ENCODE peak calls at places on chromosome 13, in nine cellular contexts. G is T-helper 1 cell, F is T-cell, S is EL, K is hypothalamus, U is GM10248, W is substantia nigra, Y is NB4, Z is RPMI8226. E is an unnamed sample.

GRCh38 chr13:67515895-67516294 is 285.8 kb upstream of the PCDH9 start:
- DNase-seq in G (no peak), U (no peak), Z (no peak), W (no peak), K (no peak), Y (no peak), F (no peak), S (no peak), E (no peak)

GRCh38 chr13:24747248-24748151 is 16.5 kb upstream of the RNF17 start:
- DNase-seq in G (no peak), Z (peak; percentile 35), F (no peak), Y (peak; percentile 40), K (no peak), U (no peak), W (no peak), S (peak; percentile 8), E (no peak)

GRCh38 chr13:75357576-75358295 is 124.2 kb downstream of the TBC1D4 start:
- DNase-seq in Z (peak; percentile 58), W (no peak), F (peak; percentile 41), S (peak; percentile 76), K (no peak), U (peak; percentile 67), G (peak; percentile 29), Y (peak; percentile 64), E (peak; percentile 37)

GRCh38 chr13:113029487-113030258 is 60.7 kb downstream of the MCF2L start:
- DNase-seq in Z (no peak), F (peak; percentile 52), S (peak; percentile 16), G (peak; percentile 22), U (peak; percentile 63), Y (peak; percentile 47), W (peak; percentile 20), K (peak; percentile 70), E (peak; percentile 21)

GRCh38 chr13:42539670-42540069 is 34.3 kb upstream of the TNFSF11 start:
- DNase-seq in Y (no peak), S (no peak), K (no peak), F (no peak), W (no peak), U (no peak), Z (no peak), G (no peak), E (no peak)

GRCh38 chr13:75704942-75705320 is 68.8 kb downstream of the LMO7 start:
- DNase-seq in G (no peak), Z (no peak), F (no peak), S (peak; percentile 25), Y (no peak), U (no peak), K (no peak), W (no peak), E (no peak)

GRCh38 chr13:97460853-97461252 is 26.9 kb downstream of the RAP2A start:
- DNase-seq in S (no peak), W (no peak), G (no peak), F (no peak), K (no peak), Z (no peak), Y (no peak), U (no peak), E (no peak)

GRCh38 chr13:109255457-109255856 is 530.9 kb downstream of the IRS2 start:
- DNase-seq in F (no peak), U (no peak), S (no peak), Z (no peak), G (no peak), W (no peak), Y (no peak), K (no peak), E (no peak)

GRCh38 chr13:40059540-40060232 is 404.2 kb downstream of the COG6 start:
- DNase-seq in K (no peak), F (no peak), W (no peak), G (no peak), Y (no peak), S (no peak), Z (no peak), U (no peak), E (no peak)

GRCh38 chr13:27076411-27076810 is 95.2 kb downstream of the USP12 start:
- DNase-seq in S (no peak), F (no peak), Z (no peak), W (no peak), Y (no peak), U (no peak), K (no peak), G (no peak), E (no peak)